ENCODE peak calls at places on chromosomes 7 and 10, in ten cellular contexts. L is hypothalamus; D is HTR-8/SVneo; Z is brain microvascular endothelial cell; C is AG08396; O is activated naive CD4-positive, alpha-beta T cell treated with Interleukin-2 at 50 U/mL for 16 hours; R is ELR; F is HuH-7; B is endothelial cell; T is ureter. J is an unnamed sample.

GRCh38 chr10:132397671-132398565 is 918 bp downstream of the PWWP2B start:
- DNase-seq in C (peak), O (peak), Z (no peak), L (no peak), R (peak), B (no peak), F (peak), D (no peak), T (no peak), J (no peak)

GRCh38 chr7:229184-229964 is 37.0 kb downstream of the FAM20C start:
- DNase-seq in D (no peak), R (peak), O (no peak), T (peak), Z (peak), L (no peak), F (no peak), C (peak), B (no peak), J (no peak)

GRCh38 chr10:88372051-88372450 is 211.1 kb downstream of the RNLS start:
- DNase-seq in D (no peak), C (no peak), F (no peak), L (no peak), O (no peak), R (no peak), Z (no peak), T (no peak), B (no peak), J (no peak)

GRCh38 chr10:28202941-28203352 is 99.9 kb downstream of the MPP7 start:
- DNase-seq in R (no peak), Z (no peak), F (no peak), C (no peak), D (peak), T (no peak), B (no peak), O (no peak), L (no peak), J (no peak)

GRCh38 chr10:62464308-62464707 is 90.1 kb downstream of the ZNF365 start:
- DNase-seq in F (no peak), Z (no peak), C (peak), L (no peak), B (no peak), D (no peak), O (no peak), T (no peak), R (peak), J (no peak)

GRCh38 chr7:5692845-5693278 is 88.6 kb downstream of the RNF216 start:
- DNase-seq in C (no peak), B (no peak), F (no peak), O (no peak), L (no peak), T (no peak), Z (peak), D (peak), R (peak), J (no peak)

GRCh38 chr10:59375990-59376389 is 13.6 kb upstream of the FAM13C start:
- DNase-seq in O (no peak), F (no peak), D (no peak), B (no peak), R (no peak), C (no peak), T (no peak), Z (peak), L (no peak), J (no peak)

GRCh38 chr7:149099058-149099457 is 8.5 kb upstream of the ZNF786 start:
- DNase-seq in Z (no peak), F (no peak), B (no peak), O (no peak), L (no peak), C (no peak), T (no peak), R (no peak), D (no peak), J (no peak)

GRCh38 chr10:86298501-86299001 is 68.0 kb downstream of the GRID1 start:
- DNase-seq in O (no peak), T (peak), Z (no peak), F (no peak), R (no peak), B (no peak), L (no peak), D (no peak), C (no peak), J (no peak)

GRCh38 chr7:148979827-148980226 is 48.5 kb downstream of the PDIA4 start:
- DNase-seq in O (no peak), T (no peak), D (no peak), B (no peak), F (no peak), Z (no peak), L (no peak), C (no peak), R (no peak), J (no peak)

GRCh38 chr7:103851357-103851756 is 138.1 kb downstream of the RELN start:
- DNase-seq in Z (peak), O (no peak), T (no peak), D (no peak), L (no peak), R (peak), B (peak), F (no peak), C (no peak), J (no peak)

GRCh38 chr7:154767194-154767593 is 235.7 kb downstream of the PAXIP1 start:
- DNase-seq in L (no peak), F (no peak), T (no peak), B (no peak), C (no peak), Z (no peak), D (no peak), R (no peak), O (no peak), J (no peak)

GRCh38 chr7:17289074-17289665 is 9.3 kb upstream of the AHR start:
- DNase-seq in L (no peak), O (no peak), F (no peak), Z (peak), R (no peak), C (no peak), T (peak), B (no peak), D (no peak), J (no peak)

GRCh38 chr10:93376372-93377296 is 105.5 kb downstream of the MYOF start:
- DNase-seq in B (peak), Z (peak), O (peak), D (peak), R (peak), C (peak), F (peak), L (no peak), T (peak), J (peak)

GRCh38 chr7:832968-833424 is 720 bp downstream of the SUN1 start:
- DNase-seq in L (no peak), F (no peak), D (no peak), R (no peak), C (no peak), T (no peak), B (no peak), Z (no peak), O (no peak), J (no peak)

GRCh38 chr10:31132681-31133239 is 101.1 kb upstream of the ZNF438 start:
- DNase-seq in C (no peak), O (no peak), B (no peak), Z (no peak), R (no peak), F (no peak), L (no peak), T (no peak), D (no peak), J (no peak)

GRCh38 chr7:10940748-10941358 is 32.8 kb upstream of the PHF14 start:
- DNase-seq in F (peak), D (no peak), O (peak), B (no peak), Z (no peak), R (no peak), C (no peak), L (no peak), T (no peak), J (peak)

GRCh38 chr10:119190353-119190752 is 11.7 kb upstream of the PRDX3 start:
- DNase-seq in D (peak), F (no peak), L (no peak), R (peak), T (no peak), C (peak), B (no peak), Z (peak), O (no peak), J (no peak)

GRCh38 chr10:89275383-89275782 is 23.8 kb upstream of the LIPA start:
- DNase-seq in O (no peak), D (no peak), L (no peak), R (no peak), Z (no peak), F (no peak), C (no peak), B (no peak), T (no peak), J (peak)

GRCh38 chr7:23680417-23681405 is 712 bp downstream of the FAM221A start:
- DNase-seq in C (peak), Z (peak), R (peak), B (peak), T (peak), L (peak), O (peak), D (no peak), F (no peak), J (peak)

GRCh38 chr10:98028168-98028770 is 2.2 kb downstream of the CRTAC1 start:
- DNase-seq in D (peak), F (peak), O (peak), T (peak), L (no peak), B (peak), C (peak), R (peak), Z (no peak), J (peak)

GRCh38 chr10:124717911-124718734 is 26.1 kb downstream of the FAM53B start:
- DNase-seq in Z (no peak), L (no peak), B (no peak), O (peak), C (no peak), R (peak), T (no peak), F (no peak), D (no peak), J (no peak)

GRCh38 chr10:133124357-133125211 is 35.4 kb upstream of the KNDC1 start:
- DNase-seq in T (no peak), B (peak), O (no peak), Z (peak), D (no peak), F (peak), C (peak), R (no peak), L (peak), J (no peak)

GRCh38 chr10:26112532-26112931 is 104.0 kb upstream of the GAD2 start:
- DNase-seq in B (no peak), O (no peak), R (peak), T (no peak), D (no peak), F (no peak), C (no peak), Z (no peak), L (no peak), J (no peak)

GRCh38 chr7:71784180-71784579 is 628.0 kb downstream of the CALN1 start:
- DNase-seq in L (no peak), D (no peak), R (no peak), B (no peak), Z (no peak), O (no peak), T (no peak), F (no peak), C (no peak), J (no peak)

GRCh38 chr7:77308792-77309191 is 107.4 kb downstream of the GSAP start:
- DNase-seq in O (no peak), F (no peak), B (no peak), R (no peak), D (no peak), T (no peak), C (no peak), Z (no peak), L (no peak), J (no peak)

GRCh38 chr7:131608112-131608498 is 51.7 kb upstream of the PODXL start:
- DNase-seq in T (no peak), L (no peak), B (no peak), O (no peak), R (no peak), C (no peak), F (no peak), D (no peak), Z (no peak), J (no peak)

GRCh38 chr10:61120805-61121204 is 176.8 kb upstream of the RHOBTB1 start:
- DNase-seq in F (no peak), T (no peak), L (no peak), R (no peak), B (no peak), Z (no peak), D (no peak), C (no peak), O (no peak), J (no peak)

GRCh38 chr7:41134242-41134872 is 568.5 kb downstream of the INHBA start:
- DNase-seq in L (no peak), F (no peak), B (no peak), T (no peak), C (peak), O (no peak), Z (peak), D (peak), R (peak), J (no peak)

GRCh38 chr7:48144291-48144768 is 26.9 kb upstream of the ABCA13 start:
- DNase-seq in T (no peak), Z (no peak), F (no peak), B (no peak), C (no peak), R (no peak), O (no peak), L (no peak), D (no peak), J (no peak)

GRCh38 chr7:505171-505570 is 14.5 kb downstream of the PDGFA start:
- DNase-seq in L (no peak), T (no peak), B (no peak), C (no peak), O (no peak), Z (no peak), F (no peak), D (no peak), R (no peak), J (no peak)

GRCh38 chr10:133214468-133215410 is 15.3 kb upstream of the UTF1 start:
- DNase-seq in R (no peak), B (no peak), F (no peak), C (no peak), D (no peak), Z (no peak), O (no peak), T (no peak), L (no peak), J (no peak)

GRCh38 chr7:77942431-77942830 is 143.9 kb downstream of the PHTF2 start:
- DNase-seq in Z (no peak), O (peak), D (no peak), B (no peak), R (no peak), F (no peak), T (no peak), C (no peak), L (no peak), J (no peak)

GRCh38 chr10:62250594-62251198 is 17.9 kb downstream of the RTKN2 start:
- DNase-seq in F (no peak), Z (peak), R (peak), T (no peak), O (no peak), C (no peak), B (no peak), D (no peak), L (no peak), J (no peak)

GRCh38 chr10:21069278-21069677 is 172.2 kb upstream of the NEBL start:
- DNase-seq in T (no peak), L (no peak), O (no peak), F (no peak), C (no peak), R (no peak), B (no peak), Z (no peak), D (no peak), J (no peak)

GRCh38 chr10:117441366-117441765 is 66.1 kb upstream of the PDZD8 start:
- DNase-seq in R (no peak), O (no peak), F (no peak), D (no peak), T (no peak), B (no peak), Z (no peak), C (no peak), L (no peak), J (no peak)

GRCh38 chr7:55366461-55367138 is 1.5 kb downstream of the LANCL2 start:
- DNase-seq in F (no peak), B (peak), R (peak), T (no peak), Z (no peak), O (peak), D (no peak), L (no peak), C (no peak), J (no peak)

GRCh38 chr10:125061557-125062243 is 98.7 kb downstream of the CTBP2 start:
- DNase-seq in T (no peak), C (no peak), D (no peak), O (no peak), L (no peak), Z (no peak), F (no peak), R (no peak), B (no peak), J (no peak)

GRCh38 chr7:105014725-105015630 is 973 bp downstream of the KMT2E start:
- DNase-seq in D (no peak), B (peak), O (peak), T (peak), C (peak), R (peak), F (peak), Z (no peak), L (peak), J (peak)